ENCODE peak calls at places on chromosomes 13 and 19, in four cellular contexts. One of them, this sample, is unnamed.

GRCh38 chr13:98997051-98997730 is 19.3 kb upstream of the DOCK9 start:
- DNase-seq in HepG2: no peak
- DNase-seq in WTC11: no peak
- DNase-seq in K562: no peak
- DNase-seq in this sample: no peak

GRCh38 chr13:95327190-95327589 is 25.9 kb upstream of the ABCC4 start:
- DNase-seq in HepG2: no peak
- DNase-seq in WTC11: no peak
- DNase-seq in K562: no peak
- DNase-seq in this sample: no peak

GRCh38 chr13:85019121-85019520 is 780.1 kb downstream of the SLITRK6 start:
- DNase-seq in HepG2: no peak
- DNase-seq in WTC11: no peak
- DNase-seq in K562: no peak
- DNase-seq in this sample: no peak

GRCh38 chr13:110773480-110773879 is 60.0 kb downstream of the ING1 start:
- DNase-seq in HepG2: no peak
- DNase-seq in WTC11: no peak
- DNase-seq in K562: no peak
- DNase-seq in this sample: no peak

GRCh38 chr19:5030822-5031221 is 61.9 kb downstream of the KDM4B start:
- DNase-seq in HepG2: no peak
- DNase-seq in WTC11: no peak
- DNase-seq in K562: no peak
- DNase-seq in this sample: no peak

GRCh38 chr13:112958127-112958989 is 10.7 kb upstream of the MCF2L start:
- DNase-seq in HepG2: no peak
- DNase-seq in WTC11: no peak
- DNase-seq in K562: no peak
- DNase-seq in this sample: no peak

GRCh38 chr19:15995536-15995935 is 46.7 kb downstream of the OR10H4 start:
- DNase-seq in HepG2: no peak
- DNase-seq in WTC11: no peak
- DNase-seq in K562: no peak
- DNase-seq in this sample: no peak

GRCh38 chr19:2613507-2614295 is 88.8 kb downstream of the GNG7 start:
- DNase-seq in HepG2: no peak
- DNase-seq in WTC11: peak
- DNase-seq in K562: peak
- DNase-seq in this sample: no peak

DNA sequence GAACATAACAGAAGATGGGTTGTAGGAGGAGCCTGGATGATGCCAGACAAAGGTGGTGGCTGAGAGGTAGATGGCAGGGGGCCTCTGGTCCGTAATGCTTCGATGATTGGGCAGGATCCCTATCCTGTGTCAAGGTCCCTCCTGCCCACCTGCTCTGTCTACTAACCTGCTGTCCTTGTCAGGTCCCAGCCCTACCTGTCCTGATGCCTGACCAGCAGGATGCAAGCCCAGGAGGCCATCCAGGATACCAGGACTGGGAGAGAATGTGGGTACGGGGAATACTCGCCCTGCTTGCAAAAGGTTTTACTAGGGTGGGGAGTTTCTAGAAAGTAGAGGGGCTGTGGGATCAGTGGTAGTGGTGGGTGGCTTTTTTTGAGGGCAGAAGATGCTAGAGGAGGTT is 4.4 kb downstream of the MZF1 start:
- DNase-seq in HepG2: no peak
- DNase-seq in WTC11: no peak
- DNase-seq in K562: no peak
- DNase-seq in this sample: no peak
- TF ChIP-seq NR2C2 in HepG2: no peak
- TF ChIP-seq NR2C2 in WTC11: no peak
- TF ChIP-seq NR2C2 in K562: no peak
- TF ChIP-seq NR2C2 in this sample: no peak

DNA sequence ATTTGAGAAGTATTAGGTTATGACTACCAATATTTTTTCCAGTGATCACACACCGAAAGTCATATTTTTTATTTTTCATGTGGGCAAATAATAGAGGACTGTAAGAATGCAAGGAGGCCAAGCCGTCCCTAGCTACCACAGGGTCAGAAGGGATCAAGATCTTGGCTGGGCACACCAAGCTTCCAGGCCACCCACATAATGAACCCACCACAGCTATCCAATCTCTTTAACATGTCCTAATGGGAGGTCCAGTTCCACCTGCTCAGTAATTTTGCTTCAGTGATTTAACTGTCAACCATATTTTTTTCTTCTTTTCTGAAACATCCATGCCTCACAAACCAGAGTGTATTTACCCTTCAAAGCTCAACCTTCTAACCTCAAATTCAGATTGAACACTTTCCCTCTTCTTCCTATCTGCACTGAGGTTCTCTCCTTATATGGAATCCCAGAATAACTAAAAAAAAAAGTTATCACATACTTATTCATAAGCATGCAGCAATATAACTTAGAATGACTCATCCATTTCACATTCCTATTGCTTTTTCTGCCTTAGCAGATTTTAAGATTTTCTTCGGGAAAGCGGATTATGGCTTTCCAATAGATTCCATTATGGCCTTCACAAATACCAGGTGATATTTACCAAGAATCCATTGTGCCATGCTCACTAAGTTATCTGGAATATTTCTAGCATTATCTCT is 12.2 kb downstream of the ARGLU1 start:
- DNase-seq in HepG2: no peak
- DNase-seq in WTC11: no peak
- DNase-seq in K562: no peak
- DNase-seq in this sample: no peak
- TF ChIP-seq MAX in HepG2: no peak
- TF ChIP-seq MAX in WTC11: no peak
- TF ChIP-seq MAX in K562: no peak
- TF ChIP-seq MAX in this sample: no peak

DNA sequence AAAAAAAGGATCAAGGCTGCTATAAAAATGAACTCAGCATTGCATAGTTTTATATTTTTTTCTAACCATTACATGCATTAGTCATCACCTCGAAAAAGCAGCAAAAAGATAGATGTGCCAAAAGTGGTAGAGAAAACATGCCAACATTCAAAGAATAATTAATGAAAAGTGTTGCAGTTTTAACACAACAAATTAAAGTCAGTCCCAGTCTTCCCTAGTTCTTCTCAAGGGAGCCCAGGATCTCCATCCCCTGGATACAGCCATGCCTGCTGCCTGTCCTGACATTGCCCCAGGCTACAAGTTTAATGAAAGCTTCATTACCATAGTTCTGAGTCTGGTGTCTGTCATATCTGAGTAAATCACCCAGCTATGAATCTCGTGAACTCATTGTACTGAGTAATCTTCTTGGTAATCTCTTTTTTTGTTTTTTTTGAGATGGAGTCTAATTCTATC is 116.6 kb upstream of the KLF12 start:
- DNase-seq in HepG2: no peak
- DNase-seq in WTC11: no peak
- DNase-seq in K562: no peak
- DNase-seq in this sample: no peak
- TF ChIP-seq NR2C2 in HepG2: no peak
- TF ChIP-seq NR2C2 in WTC11: no peak
- TF ChIP-seq NR2C2 in K562: no peak
- TF ChIP-seq NR2C2 in this sample: no peak

DNA sequence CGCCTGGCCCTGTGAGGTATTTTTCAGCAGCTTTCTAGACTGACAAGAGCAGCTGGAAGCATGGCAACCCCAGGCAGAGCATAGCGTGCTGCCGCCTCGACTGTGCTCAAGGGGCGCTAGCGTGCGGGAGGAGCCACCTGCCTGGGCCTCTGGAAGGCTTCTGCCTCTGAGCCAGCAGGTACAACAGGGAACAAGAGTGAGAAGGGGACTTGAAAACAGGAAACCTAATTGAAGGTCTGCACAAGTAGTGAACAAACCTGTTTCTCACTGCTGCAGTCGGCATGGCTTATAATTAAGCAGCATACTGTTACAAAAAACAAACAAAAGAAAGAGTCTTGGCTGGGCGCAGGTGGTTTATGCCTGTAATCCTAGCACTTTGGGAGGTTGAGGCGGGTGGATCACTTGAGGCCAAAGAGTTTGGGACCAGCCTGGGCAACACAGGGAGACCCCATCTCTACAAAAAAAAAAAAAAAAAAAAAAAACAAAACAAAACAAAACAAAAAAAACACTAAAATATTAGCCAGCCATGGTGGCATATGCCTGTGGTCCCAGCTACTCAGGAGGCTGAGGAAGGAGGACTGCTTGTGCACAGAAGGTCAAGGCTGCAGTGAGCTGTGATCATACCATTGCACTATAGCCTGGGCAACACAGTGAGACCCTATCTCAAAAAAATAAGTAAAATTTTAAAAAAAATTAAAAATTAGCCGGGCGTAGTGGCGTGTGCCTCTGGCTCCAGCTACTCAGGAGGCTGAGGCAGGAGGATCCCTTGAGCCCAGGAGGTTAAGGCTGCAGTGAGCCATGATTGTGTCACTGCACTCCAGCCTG is 12.6 kb upstream of the GARRE1 start:
- DNase-seq in HepG2: peak
- DNase-seq in WTC11: peak
- DNase-seq in K562: peak
- DNase-seq in this sample: no peak
- TF ChIP-seq MAX in HepG2: peak
- TF ChIP-seq MAX in WTC11: peak
- TF ChIP-seq MAX in K562: no peak
- TF ChIP-seq MAX in this sample: no peak

GRCh38 chr19:52941941-52942370 is 18.7 kb upstream of the ZNF888 start:
- DNase-seq in HepG2: no peak
- DNase-seq in WTC11: peak
- DNase-seq in K562: no peak
- DNase-seq in this sample: no peak

GRCh38 chr19:52942371-52943133 is 19.3 kb upstream of the ZNF888 start:
- DNase-seq in HepG2: peak
- DNase-seq in WTC11: peak
- DNase-seq in K562: peak
- DNase-seq in this sample: peak

GRCh38 chr19:52943134-52943883 is 19.4 kb downstream of the ZNF816 start:
- DNase-seq in HepG2: no peak
- DNase-seq in WTC11: no peak
- DNase-seq in K562: no peak
- DNase-seq in this sample: no peak

GRCh38 chr19:52945652-52946321 is 16.9 kb downstream of the ZNF816 start:
- DNase-seq in HepG2: no peak
- DNase-seq in WTC11: peak
- DNase-seq in K562: no peak
- DNase-seq in this sample: no peak

DNA sequence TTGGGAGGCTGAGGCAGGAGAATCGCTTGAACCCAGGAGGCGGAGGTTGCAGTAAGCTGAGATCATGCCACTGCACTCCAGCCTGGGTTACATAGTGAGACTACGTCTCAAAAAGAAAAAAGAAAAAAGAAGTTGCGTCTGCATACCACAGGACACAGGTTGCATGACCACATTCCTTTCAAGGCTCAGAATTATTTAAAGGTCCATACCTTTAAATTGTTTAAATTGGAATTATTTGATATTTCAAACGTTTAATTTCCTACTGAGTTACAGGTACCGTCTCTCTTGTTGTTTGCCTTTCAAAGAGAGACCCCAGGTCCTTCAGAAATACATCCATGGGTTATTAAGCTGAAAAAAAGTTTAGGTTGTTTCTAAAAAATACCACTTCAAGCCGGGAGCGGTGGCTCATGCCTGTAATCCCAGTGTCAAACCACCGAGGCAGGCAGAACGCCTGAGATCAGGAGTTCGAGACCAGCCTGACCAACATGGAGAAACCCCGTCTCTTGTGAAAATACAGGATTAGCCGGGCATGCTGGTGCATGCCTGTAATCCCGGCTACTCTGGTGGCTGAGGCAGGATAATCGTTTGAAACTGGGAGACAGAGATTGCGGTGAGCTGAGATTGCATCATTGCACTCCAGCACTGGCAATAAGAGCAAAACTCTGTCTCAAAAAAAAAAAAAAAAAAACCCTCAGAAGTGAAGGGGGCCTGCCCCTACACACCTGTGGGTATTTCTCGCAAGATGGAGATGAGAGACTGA is 18.6 kb downstream of the ZNF816 start:
- DNase-seq in HepG2: peak
- DNase-seq in WTC11: no peak
- DNase-seq in K562: no peak
- DNase-seq in this sample: no peak
- TF ChIP-seq NR2C2 in HepG2: no peak
- TF ChIP-seq NR2C2 in WTC11: no peak
- TF ChIP-seq NR2C2 in K562: no peak
- TF ChIP-seq NR2C2 in this sample: no peak

DNA sequence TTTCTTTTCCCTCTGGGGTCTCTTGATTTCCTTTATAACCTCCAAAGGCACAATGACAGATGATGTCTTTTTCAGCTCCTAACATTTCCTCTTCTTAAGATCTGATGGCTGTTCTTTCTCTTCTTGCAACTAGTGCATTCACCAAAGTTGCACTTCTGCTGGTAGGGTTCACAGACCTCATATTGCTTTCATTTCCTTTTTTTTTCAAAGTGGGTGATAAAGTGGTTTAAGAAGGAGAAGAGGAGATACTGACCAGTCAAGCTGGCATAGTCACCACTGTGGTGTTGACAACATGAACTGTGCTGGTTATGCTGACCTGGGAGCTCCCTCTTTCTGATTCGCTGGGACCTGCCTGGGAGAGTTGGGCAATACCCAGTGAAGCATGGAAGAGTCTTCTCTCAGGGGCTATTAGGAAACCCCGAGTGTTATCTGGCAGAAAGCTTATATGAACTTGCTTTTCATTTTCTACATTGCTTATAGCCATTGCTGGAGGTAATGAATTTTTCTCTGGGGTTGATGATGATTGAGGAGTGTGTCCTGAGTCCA is 222.9 kb downstream of the SLITRK5 start:
- DNase-seq in HepG2: no peak
- DNase-seq in WTC11: no peak
- DNase-seq in K562: no peak
- DNase-seq in this sample: no peak
- TF ChIP-seq MAX in HepG2: no peak
- TF ChIP-seq MAX in WTC11: no peak
- TF ChIP-seq MAX in K562: no peak
- TF ChIP-seq MAX in this sample: no peak

This sample was measured in GM12878.